ENCODE peak calls at places on chromosomes 4 and X, in six cellular contexts. D is H1, V is HCT116, R is HepG2, G is GM12878, K is K562. T is an unnamed sample.

GRCh38 chr4:26191353-26191752 is 129.5 kb upstream of the RBPJ start:
- DNase-seq in R (no peak), V (no peak), G (no peak), K (no peak), D (no peak), T (no peak)

GRCh38 chr4:30952526-30953219 is 232.5 kb downstream of the PCDH7 start:
- DNase-seq in D (no peak), R (no peak), V (peak; percentile 76), G (no peak), K (no peak), T (no peak)

GRCh38 chr4:95018845-95019244 is 261.1 kb downstream of the BMPR1B start:
- DNase-seq in D (no peak), K (no peak), V (no peak), R (no peak), G (no peak), T (no peak)

GRCh38 chr4:43130228-43131021 is 237.9 kb downstream of the GRXCR1 start:
- DNase-seq in R (no peak), V (no peak), K (no peak), G (no peak), D (no peak), T (no peak)

GRCh38 chrX:50594788-50595187 is 124.2 kb upstream of the DGKK start:
- DNase-seq in K (no peak), G (no peak), V (no peak), R (no peak), D (peak; percentile 57), T (peak; percentile 80)

GRCh38 chr4:87235020-87235671 is 14.7 kb upstream of the KLHL8 start:
- DNase-seq in G (no peak), R (no peak), D (no peak), K (no peak), V (no peak), T (no peak)

GRCh38 chr4:158782539-158783360 is 13.9 kb downstream of the FNIP2 start:
- DNase-seq in D (no peak), K (no peak), V (no peak), G (peak; percentile 46), R (peak; percentile 72), T (no peak)

GRCh38 chrX:15645266-15645665 is 19.3 kb downstream of the CLTRN start:
- DNase-seq in G (no peak), R (no peak), V (no peak), K (no peak), D (no peak), T (peak; percentile 2)

DNA sequence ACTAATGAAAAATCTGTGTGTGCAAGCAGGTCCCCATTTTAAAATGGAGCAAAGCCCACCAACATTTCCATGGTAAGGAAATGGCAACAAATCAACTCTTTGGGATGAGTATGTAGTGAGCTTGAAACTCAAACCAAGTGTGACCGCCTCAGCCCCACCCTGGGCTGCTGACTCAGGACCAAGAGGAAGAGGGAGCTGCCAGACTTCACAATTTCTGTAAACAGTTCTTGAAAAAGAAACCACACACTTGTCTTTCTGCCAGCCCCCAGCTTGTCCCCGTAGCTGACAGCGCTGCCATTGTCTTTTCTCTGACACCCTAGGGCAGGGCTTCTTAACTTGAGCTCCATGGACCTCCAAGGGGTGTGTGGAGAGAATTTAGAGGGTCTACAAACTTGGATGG is 10.3 kb downstream of the RTL5 start:
- DNase-seq in G (no peak), V (no peak), K (no peak), D (no peak), R (no peak), T (no peak)
- TF ChIP-seq ZNF274 in G (no peak), V (no peak), K (no peak), D (no peak), R (no peak), T (no peak)

DNA sequence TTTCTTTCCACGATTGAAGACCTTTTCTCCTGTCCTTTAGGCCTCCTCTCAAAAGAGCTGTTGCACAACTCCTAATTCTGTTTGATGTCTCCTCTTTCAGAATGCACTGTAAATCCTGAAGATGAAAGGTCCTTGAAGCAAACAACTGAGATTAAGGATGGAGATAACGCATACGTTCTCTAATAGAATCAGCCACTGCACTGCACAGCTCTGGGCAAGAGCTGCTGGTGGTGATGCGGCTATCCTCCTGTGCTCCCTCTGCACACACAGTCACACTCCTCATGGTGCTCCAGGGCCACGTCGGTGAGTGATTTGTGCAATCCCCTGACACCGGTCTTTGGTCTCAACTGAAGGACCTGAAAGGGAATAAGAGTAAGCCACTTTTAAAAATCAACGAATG is 208.7 kb downstream of the PDGFC start:
- DNase-seq in V (no peak), D (no peak), G (no peak), K (no peak), R (no peak), T (no peak)
- TF ChIP-seq ZNF274 in V (no peak), D (no peak), G (no peak), K (no peak), R (no peak), T (no peak)

GRCh38 chr4:165532976-165533375 is 154.2 kb downstream of the CPE start:
- DNase-seq in R (no peak), K (no peak), G (no peak), D (no peak), V (no peak), T (no peak)
- TF ChIP-seq ZNF274 in R (no peak), K (no peak), G (no peak), D (no peak), V (no peak), T (no peak)

GRCh38 chr4:164753873-164754488 is at the start of gene SMIM31:
- DNase-seq in G (no peak), V (no peak), K (no peak), R (no peak), D (no peak), T (no peak)
- TF ChIP-seq ZNF274 in G (no peak), V (no peak), K (no peak), R (no peak), D (no peak), T (no peak)

GRCh38 chr4:59175588-59175987 is 2024.5 kb upstream of the ADGRL3 start:
- DNase-seq in R (no peak), D (no peak), G (no peak), V (no peak), K (no peak), T (no peak)

GRCh38 chr4:59179372-59179771 is 2020.8 kb upstream of the ADGRL3 start:
- DNase-seq in V (no peak), K (no peak), G (no peak), D (no peak), R (no peak), T (no peak)

GRCh38 chr4:59180161-59180560 is 2020.0 kb upstream of the ADGRL3 start:
- DNase-seq in G (no peak), K (no peak), V (no peak), R (no peak), D (no peak), T (no peak)

DNA sequence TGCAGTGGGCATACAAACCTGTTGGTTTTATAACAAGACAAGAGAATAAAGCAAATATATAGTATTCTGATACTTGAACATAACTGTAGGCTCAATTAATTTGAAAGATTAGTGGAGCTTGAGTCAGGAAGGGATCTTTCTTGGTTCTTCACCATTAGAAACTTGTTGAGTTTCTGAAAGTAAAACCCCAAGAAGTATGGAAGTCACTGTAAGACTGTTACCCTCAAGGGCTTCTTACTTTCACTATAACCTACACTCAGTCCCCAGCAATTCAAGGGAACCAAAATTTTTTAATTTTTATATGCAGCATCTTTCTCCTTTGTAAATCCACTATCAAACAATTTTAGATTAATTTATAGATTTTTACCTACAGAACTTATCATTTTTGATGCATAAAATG is 2019.2 kb upstream of the ADGRL3 start:
- DNase-seq in R (no peak), G (no peak), V (no peak), K (no peak), D (no peak), T (no peak)
- TF ChIP-seq ZNF274 in R (no peak), G (no peak), V (no peak), K (no peak), D (no peak), T (no peak)

GRCh38 chr4:168498259-168498658 is 1.4 kb downstream of the PALLD start:
- DNase-seq in V (no peak), K (no peak), G (no peak), D (no peak), R (no peak), T (no peak)
- TF ChIP-seq ZNF274 in V (no peak), K (no peak), G (no peak), D (no peak), R (no peak), T (no peak)

DNA sequence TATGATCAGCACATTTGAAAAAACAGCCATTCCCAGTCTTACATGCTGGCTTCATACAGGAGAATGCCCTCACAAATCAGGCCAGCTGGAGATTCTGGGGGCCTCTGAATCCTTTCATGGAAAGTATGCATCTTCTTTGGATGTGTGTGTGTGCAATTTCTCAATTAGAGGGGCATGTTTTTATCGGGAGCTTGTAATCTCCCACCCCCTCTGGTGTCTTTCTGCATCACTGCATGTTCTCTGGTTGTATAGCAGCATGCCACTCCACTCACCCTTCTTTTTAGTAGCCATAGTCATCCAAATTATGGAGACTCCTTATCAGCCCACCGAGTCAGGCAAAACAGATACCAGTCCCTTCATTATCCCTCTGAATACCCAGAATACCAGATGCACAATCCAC is 282.2 kb upstream of the SLIT2 start:
- DNase-seq in V (no peak), D (no peak), G (no peak), R (no peak), K (no peak), T (no peak)
- TF ChIP-seq ZNF274 in V (no peak), D (no peak), G (no peak), R (no peak), K (no peak), T (no peak)

DNA sequence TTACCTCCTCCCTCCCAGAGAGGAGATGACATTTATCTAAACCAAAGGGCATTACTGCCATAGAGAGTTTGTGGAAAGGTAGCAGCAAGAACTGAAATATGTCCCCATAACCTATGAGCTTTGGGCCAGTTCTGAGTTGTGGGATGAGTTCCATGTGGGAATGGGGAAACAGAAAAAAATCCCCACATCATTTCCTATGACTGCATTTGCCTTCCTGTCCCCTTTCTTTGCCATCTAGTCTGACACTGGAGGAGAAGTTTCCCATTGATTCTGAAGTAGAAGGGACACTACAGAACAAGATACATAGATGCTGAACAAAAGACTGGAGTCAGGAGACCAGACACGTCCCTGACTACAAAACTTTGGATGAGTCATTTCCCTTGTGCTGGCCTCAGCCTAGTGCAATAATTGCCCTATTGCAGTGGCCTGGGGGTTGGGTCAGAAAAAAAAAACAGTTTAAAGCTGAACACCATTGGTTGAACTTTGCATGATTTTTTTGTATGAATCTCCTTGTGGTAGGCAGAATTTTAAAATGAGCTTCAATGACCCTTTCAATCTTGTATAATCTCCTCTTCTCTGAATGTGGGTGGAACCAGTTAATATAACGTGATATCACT is 22.1 kb downstream of the BEX3 start:
- DNase-seq in K (peak; percentile 11), G (no peak), R (peak; percentile 34), V (peak; percentile 37), D (no peak), T (no peak)
- TF ChIP-seq ZNF274 in K (no peak), G (no peak), R (no peak), V (no peak), D (no peak), T (no peak)